ENCODE peak calls at places on chromosomes 3 and 15, in seven cellular contexts. V, S, R, T, A, K and E are unnamed samples.
A peak's percentile ranks its signal among the peaks of the same experiment; 100 is the strongest.

GRCh38 chr3:14488286-14489036 is 51.7 kb downstream of the GRIP2 start:
- DNase-seq in V (no peak), S (no peak), R (no peak), T (no peak), A (no peak), K (no peak), E (no peak)

GRCh38 chr3:31405515-31405914 is 127.2 kb upstream of the STT3B start:
- DNase-seq in V (no peak), S (no peak), R (no peak), T (no peak), A (no peak), K (no peak), E (no peak)

GRCh38 chr3:148714521-148714920 is 16.8 kb downstream of the AGTR1 start:
- DNase-seq in V (no peak), S (no peak), R (no peak), T (no peak), A (no peak), K (no peak), E (no peak)

GRCh38 chr3:71425491-71426071 is 157.9 kb downstream of the FOXP1 start:
- DNase-seq in V (no peak), S (no peak), R (no peak), T (no peak), A (no peak), K (no peak), E (no peak)

GRCh38 chr15:77012868-77013267 is 17.9 kb downstream of the PSTPIP1 start:
- DNase-seq in V (no peak), S (no peak), R (no peak), T (no peak), A (no peak), K (no peak), E (no peak)

GRCh38 chr3:100603449-100603848 is 6.0 kb upstream of the ADGRG7 start:
- DNase-seq in V (peak; percentile 48), S (no peak), R (peak; percentile 36), T (no peak), A (no peak), K (no peak), E (no peak)

GRCh38 chr15:63338170-63338569 is 43.5 kb downstream of the CA12 start:
- DNase-seq in V (peak; percentile 27), S (no peak), R (no peak), T (no peak), A (no peak), K (no peak), E (no peak)

GRCh38 chr3:127814325-127814781 is 8.0 kb downstream of the MGLL start:
- DNase-seq in V (no peak), S (no peak), R (no peak), T (no peak), A (no peak), K (no peak), E (no peak)

GRCh38 chr3:48595526-48596121 is 495 bp upstream of the COL7A1 start:
- DNase-seq in V (peak; percentile 67), S (no peak), R (no peak), T (peak; percentile 70), A (no peak), K (peak; percentile 25), E (no peak)

GRCh38 chr15:63833246-63833696 is 477 bp downstream of the HERC1 start:
- DNase-seq in V (peak; percentile 52), S (peak; percentile 44), R (peak; percentile 46), T (peak; percentile 25), A (peak; percentile 49), K (peak; percentile 28), E (peak; percentile 32)

GRCh38 chr3:115074502-115074901 is 72.6 kb downstream of the ZBTB20 start:
- DNase-seq in V (peak; percentile 58), S (no peak), R (no peak), T (no peak), A (no peak), K (no peak), E (no peak)

GRCh38 chr3:67947808-67948508 is 293.5 kb upstream of the SUCLG2 start:
- DNase-seq in V (no peak), S (no peak), R (peak; percentile 90), T (no peak), A (no peak), K (no peak), E (no peak)

GRCh38 chr3:140205598-140205997 is 270.6 kb downstream of the CLSTN2 start:
- DNase-seq in V (no peak), S (no peak), R (no peak), T (no peak), A (no peak), K (no peak), E (no peak)

GRCh38 chr3:16841906-16842709 is 42.6 kb upstream of the PLCL2 start:
- DNase-seq in V (no peak), S (peak; percentile 67), R (peak; percentile 83), T (no peak), A (no peak), K (no peak), E (no peak)

GRCh38 chr3:70360985-70361384 is 48.5 kb upstream of the MDFIC2 start:
- DNase-seq in V (peak; percentile 27), S (no peak), R (no peak), T (no peak), A (no peak), K (no peak), E (no peak)

GRCh38 chr15:37135225-37135624 is 34.9 kb upstream of the MEIS2 start:
- DNase-seq in V (no peak), S (no peak), R (peak; percentile 28), T (no peak), A (no peak), K (no peak), E (no peak)

GRCh38 chr3:33722626-33723370 is 4.7 kb upstream of the CLASP2 start:
- DNase-seq in V (peak; percentile 57), S (no peak), R (no peak), T (no peak), A (no peak), K (no peak), E (no peak)

GRCh38 chr3:105907790-105908189 is 39.0 kb upstream of the CBLB start:
- DNase-seq in V (peak; percentile 45), S (no peak), R (peak; percentile 60), T (no peak), A (no peak), K (no peak), E (no peak)

GRCh38 chr3:65107174-65107573 is 419.4 kb upstream of the ADAMTS9 start:
- DNase-seq in V (peak; percentile 84), S (no peak), R (no peak), T (no peak), A (no peak), K (peak; percentile 17), E (no peak)

GRCh38 chr15:76337739-76338554 is 1.4 kb downstream of the ISL2 start:
- DNase-seq in V (no peak), S (no peak), R (no peak), T (no peak), A (no peak), K (no peak), E (no peak)

GRCh38 chr3:141235661-141236171 is 4.1 kb downstream of the PXYLP1 start:
- DNase-seq in V (no peak), S (peak; percentile 45), R (no peak), T (no peak), A (no peak), K (no peak), E (no peak)

DNA sequence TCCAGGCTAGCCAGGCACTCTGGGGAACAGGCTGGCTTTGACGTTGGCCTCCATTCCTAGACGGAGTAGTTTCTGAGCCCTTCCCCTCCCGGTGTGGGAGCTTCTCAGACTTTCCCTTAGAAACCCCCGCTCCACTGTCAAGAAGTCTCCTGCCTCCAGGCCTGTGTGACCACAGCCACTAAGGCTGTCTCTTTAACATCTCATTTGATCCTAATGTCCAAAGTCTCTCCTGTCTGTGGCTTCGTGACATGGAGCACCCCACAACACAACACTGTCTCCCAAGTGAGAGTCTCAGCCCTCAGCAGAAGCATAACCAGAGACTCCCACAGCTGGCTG is 6.0 kb downstream of the CSRNP1 start:
- DNase-seq in V (no peak), S (no peak), R (no peak), T (no peak), A (no peak), K (no peak), E (no peak)
- H3K4me3 ChIP-seq in V (no peak overlapping the region), S (no peak overlapping the region), R (peak overlapping the region; percentile 31), T (no peak overlapping the region), A (no peak overlapping the region), K (no peak overlapping the region), E (peak overlapping the region; percentile 17)

GRCh38 chr3:37687966-37688365 is 173.7 kb upstream of the CTDSPL start:
- DNase-seq in V (no peak), S (no peak), R (no peak), T (no peak), A (no peak), K (no peak), E (no peak)

GRCh38 chr3:37683321-37683720 is 178.4 kb upstream of the CTDSPL start:
- DNase-seq in V (no peak), S (no peak), R (no peak), T (no peak), A (no peak), K (no peak), E (no peak)

GRCh38 chr3:37688756-37689155 is 172.9 kb upstream of the CTDSPL start:
- DNase-seq in V (no peak), S (no peak), R (no peak), T (no peak), A (no peak), K (no peak), E (no peak)

GRCh38 chr3:37689645-37690356 is 171.9 kb upstream of the CTDSPL start:
- DNase-seq in V (no peak), S (no peak), R (no peak), T (no peak), A (no peak), K (no peak), E (no peak)

DNA sequence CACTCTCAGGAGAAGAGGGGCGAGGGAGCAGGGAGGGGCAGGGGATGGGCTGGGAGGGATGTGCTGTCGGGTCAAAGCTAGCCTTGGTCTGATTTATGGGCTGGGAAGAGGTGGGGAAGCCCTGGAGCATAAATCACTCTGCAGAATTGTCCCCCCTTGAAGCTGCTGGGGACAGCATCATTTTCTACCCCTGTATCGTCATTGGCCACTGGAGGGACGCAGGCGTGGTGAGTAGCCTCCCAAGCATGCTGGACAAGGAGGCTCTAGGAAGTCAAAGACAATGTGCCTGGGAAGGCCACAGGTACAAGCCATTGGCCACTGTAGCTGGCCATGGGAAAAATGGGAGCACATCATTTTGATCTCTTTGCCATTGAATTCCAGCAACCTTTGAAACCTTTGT is 175.5 kb upstream of the CTDSPL start:
- DNase-seq in V (no peak), S (no peak), R (no peak), T (no peak), A (no peak), K (no peak), E (no peak)
- TF ChIP-seq CTCF in V (no peak), S (no peak), R (no peak), T (no peak), A (no peak), K (no peak), E (no peak)

GRCh38 chr15:57680021-57680420 is 26.5 kb upstream of the POLR2M start:
- DNase-seq in V (peak; percentile 45), S (no peak), R (no peak), T (no peak), A (no peak), K (no peak), E (no peak)
- H3K27ac ChIP-seq in V (no peak overlapping the region), S (no peak overlapping the region), R (no peak overlapping the region), T (no peak overlapping the region), A (no peak overlapping the region), K (no peak overlapping the region), E (no peak overlapping the region)

DNA sequence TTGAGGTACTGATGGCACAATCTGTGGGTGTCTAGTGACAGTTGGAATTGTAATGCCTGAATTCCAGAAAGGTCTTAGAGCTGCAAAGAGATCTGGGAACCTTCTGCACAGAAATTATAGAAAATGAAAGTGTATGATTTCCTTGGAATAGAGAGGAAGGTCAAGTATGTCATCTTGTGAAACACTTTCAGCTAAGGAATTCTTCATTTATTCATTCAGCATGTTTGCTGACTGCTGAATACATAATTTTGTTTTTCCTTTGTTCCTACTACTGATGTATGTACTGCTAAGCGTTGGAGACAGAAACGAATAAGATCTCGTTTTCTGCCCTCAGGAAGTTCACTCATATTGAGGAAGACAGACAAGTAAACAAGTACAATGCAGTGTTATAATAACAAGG is 14.4 kb upstream of the IL20RB start:
- DNase-seq in V (peak; percentile 20), S (no peak), R (no peak), T (no peak), A (no peak), K (no peak), E (no peak)
- H3K4me3 ChIP-seq in V (no peak overlapping the region), S (no peak overlapping the region), R (no peak overlapping the region), T (no peak overlapping the region), A (no peak overlapping the region), K (no peak overlapping the region), E (no peak overlapping the region)